ENCODE peak calls at places on chromosomes 11 and 22, in four cellular contexts. One of them, this sample, is unnamed.

GRCh38 chr11:114273890-114274635 is 22.1 kb upstream of the NNMT start:
- DNase-seq in posterior vena cava: peak
- DNase-seq in NCI-H774: no peak
- DNase-seq in fibroblast of lung: no peak
- DNase-seq in this sample: no peak

GRCh38 chr11:10476342-10476741 is 21.3 kb downstream of the AMPD3 start:
- DNase-seq in posterior vena cava: no peak
- DNase-seq in NCI-H774: no peak
- DNase-seq in fibroblast of lung: no peak
- DNase-seq in this sample: no peak

GRCh38 chr11:61626580-61627380 is 45.9 kb upstream of the SYT7 start:
- DNase-seq in posterior vena cava: no peak
- DNase-seq in NCI-H774: peak
- DNase-seq in fibroblast of lung: no peak
- DNase-seq in this sample: no peak

GRCh38 chr11:116207349-116207748 is 565.4 kb downstream of the BUD13 start:
- DNase-seq in posterior vena cava: no peak
- DNase-seq in NCI-H774: no peak
- DNase-seq in fibroblast of lung: no peak
- DNase-seq in this sample: no peak

GRCh38 chr11:68904458-68904847 is 762 bp downstream of the IGHMBP2 start:
- DNase-seq in posterior vena cava: no peak
- DNase-seq in NCI-H774: no peak
- DNase-seq in fibroblast of lung: no peak
- DNase-seq in this sample: no peak

GRCh38 chr11:120424970-120425332 is 86.6 kb upstream of the GRIK4 start:
- DNase-seq in posterior vena cava: no peak
- DNase-seq in NCI-H774: no peak
- DNase-seq in fibroblast of lung: no peak
- DNase-seq in this sample: no peak

GRCh38 chr11:35483131-35483800 is 42.1 kb downstream of the PAMR1 start:
- DNase-seq in posterior vena cava: no peak
- DNase-seq in NCI-H774: no peak
- DNase-seq in fibroblast of lung: peak
- DNase-seq in this sample: no peak

GRCh38 chr11:2557381-2557780 is 112.6 kb downstream of the KCNQ1 start:
- DNase-seq in posterior vena cava: peak
- DNase-seq in NCI-H774: no peak
- DNase-seq in fibroblast of lung: no peak
- DNase-seq in this sample: no peak

GRCh38 chr22:26295583-26296126 is 126.4 kb downstream of the SEZ6L start:
- DNase-seq in posterior vena cava: no peak
- DNase-seq in NCI-H774: no peak
- DNase-seq in fibroblast of lung: no peak
- DNase-seq in this sample: no peak

GRCh38 chr11:121352301-121352891 is 59.8 kb downstream of the SC5D start:
- DNase-seq in posterior vena cava: no peak
- DNase-seq in NCI-H774: peak
- DNase-seq in fibroblast of lung: no peak
- DNase-seq in this sample: no peak

GRCh38 chr22:36585841-36586240 is 56.9 kb upstream of the EIF3D start:
- DNase-seq in posterior vena cava: peak
- DNase-seq in NCI-H774: no peak
- DNase-seq in fibroblast of lung: no peak
- DNase-seq in this sample: no peak

GRCh38 chr11:2796091-2796490 is 89.5 kb downstream of the CDKN1C start:
- DNase-seq in posterior vena cava: peak
- DNase-seq in NCI-H774: no peak
- DNase-seq in fibroblast of lung: no peak
- DNase-seq in this sample: no peak

GRCh38 chr11:72741849-72742521 is 10.2 kb downstream of the ARAP1 start:
- DNase-seq in posterior vena cava: no peak
- DNase-seq in NCI-H774: peak
- DNase-seq in fibroblast of lung: no peak
- DNase-seq in this sample: no peak

GRCh38 chr11:12786891-12787290 is 112.7 kb downstream of the TEAD1 start:
- DNase-seq in posterior vena cava: no peak
- DNase-seq in NCI-H774: no peak
- DNase-seq in fibroblast of lung: no peak
- DNase-seq in this sample: no peak

GRCh38 chr11:18392434-18393321 is 1.7 kb upstream of the LDHA start:
- DNase-seq in posterior vena cava: no peak
- DNase-seq in NCI-H774: no peak
- DNase-seq in fibroblast of lung: no peak
- DNase-seq in this sample: no peak

GRCh38 chr22:29331213-29331612 is 15.7 kb upstream of the RASL10A start:
- DNase-seq in posterior vena cava: no peak
- DNase-seq in NCI-H774: no peak
- DNase-seq in fibroblast of lung: no peak
- DNase-seq in this sample: no peak

GRCh38 chr22:41681616-41682015 is 7.1 kb downstream of the SNU13 start:
- DNase-seq in posterior vena cava: peak
- DNase-seq in NCI-H774: no peak
- DNase-seq in fibroblast of lung: no peak
- DNase-seq in this sample: no peak

GRCh38 chr11:64675417-64676252 is 47.4 kb downstream of the NRXN2 start:
- DNase-seq in posterior vena cava: peak
- DNase-seq in NCI-H774: no peak
- DNase-seq in fibroblast of lung: peak
- DNase-seq in this sample: no peak

GRCh38 chr22:42646569-42647525 is 2.3 kb downstream of the CYB5R3 start:
- DNase-seq in posterior vena cava: no peak
- DNase-seq in NCI-H774: no peak
- DNase-seq in fibroblast of lung: no peak
- DNase-seq in this sample: no peak

GRCh38 chr11:19241260-19242183 is 777 bp upstream of the E2F8 start:
- DNase-seq in posterior vena cava: peak
- DNase-seq in NCI-H774: peak
- DNase-seq in fibroblast of lung: no peak
- DNase-seq in this sample: peak

GRCh38 chr22:38034278-38034882 is 22.8 kb upstream of the PICK1 start:
- DNase-seq in posterior vena cava: peak
- DNase-seq in NCI-H774: no peak
- DNase-seq in fibroblast of lung: peak
- DNase-seq in this sample: no peak

GRCh38 chr11:20611445-20611844 is 12.0 kb downstream of the SLC6A5 start:
- DNase-seq in posterior vena cava: no peak
- DNase-seq in NCI-H774: no peak
- DNase-seq in fibroblast of lung: no peak
- DNase-seq in this sample: no peak

GRCh38 chr11:43573233-43573632 is 107.3 kb upstream of the HSD17B12 start:
- DNase-seq in posterior vena cava: no peak
- DNase-seq in NCI-H774: no peak
- DNase-seq in fibroblast of lung: no peak
- DNase-seq in this sample: no peak

GRCh38 chr11:115872418-115872817 is 368.2 kb upstream of the CADM1 start:
- DNase-seq in posterior vena cava: no peak
- DNase-seq in NCI-H774: no peak
- DNase-seq in fibroblast of lung: no peak
- DNase-seq in this sample: no peak

This sample was measured in CD8-positive, alpha-beta memory T cell.